ENCODE peak calls at places on chromosomes 3 and 15, in four cellular contexts. L is A172, R is NCI-H1436, Q is GM13977. C is an unnamed sample.
A peak's percentile ranks its signal among the peaks of the same experiment; 100 is the strongest.

GRCh38 chr15:98599911-98600685 is 48.2 kb upstream of the IGF1R start:
- DNase-seq in L (peak; percentile 22), R (no peak), Q (peak; percentile 59), C (no peak)

GRCh38 chr15:73239564-73240208 is 129.1 kb downstream of the HCN4 start:
- DNase-seq in L (peak; percentile 3), R (no peak), Q (no peak), C (no peak)

GRCh38 chr3:127486337-127486944 is 104.1 kb downstream of the TPRA1 start:
- DNase-seq in L (no peak), R (no peak), Q (peak; percentile 8), C (no peak)

GRCh38 chr15:85116066-85116465 is 134.4 kb downstream of the PDE8A start:
- DNase-seq in L (no peak), R (no peak), Q (no peak), C (no peak)

GRCh38 chr3:122563717-122564025 is 429 bp downstream of the PARP9 start:
- DNase-seq in L (peak; percentile 13), R (no peak), Q (no peak), C (no peak)

GRCh38 chr3:150666167-150666566 is 37.6 kb downstream of the ERICH6 start:
- DNase-seq in L (no peak), R (no peak), Q (no peak), C (no peak)

GRCh38 chr3:129001101-129001816 is at the start of gene EFCC1:
- DNase-seq in L (no peak), R (no peak), Q (no peak), C (no peak)

GRCh38 chr3:37853691-37854413 is 7.8 kb upstream of the CTDSPL start:
- DNase-seq in L (no peak), R (no peak), Q (no peak), C (no peak)

GRCh38 chr3:11282250-11283125 is 10.3 kb downstream of the ATG7 start:
- DNase-seq in L (no peak), R (no peak), Q (no peak), C (no peak)

GRCh38 chr3:145807990-145808389 is 353.0 kb downstream of the PLOD2 start:
- DNase-seq in L (peak; percentile 20), R (peak; percentile 32), Q (no peak), C (no peak)

GRCh38 chr15:51223771-51224229 is 114.6 kb downstream of the CYP19A1 start:
- DNase-seq in L (peak; percentile 90), R (no peak), Q (no peak), C (no peak)

GRCh38 chr3:53150247-53151085 is 10.5 kb upstream of the PRKCD start:
- DNase-seq in L (peak; percentile 37), R (no peak), Q (no peak), C (no peak)

GRCh38 chr3:78496458-78496857 is 1271.3 kb downstream of the ROBO1 start:
- DNase-seq in L (no peak), R (no peak), Q (no peak), C (no peak)